ENCODE peak calls at places on chromosome 7, in five cellular contexts. D is heart right ventricle, S is AG04449, X is A549, K is esophagus muscularis mucosa. C is an unnamed sample.

GRCh38 chr7:41292457-41292856 is 410.4 kb downstream of the INHBA start:
- DNase-seq in X (no peak), K (no peak), S (no peak), D (no peak), C (no peak)

GRCh38 chr7:1558181-1558811 is 2.3 kb upstream of the TMEM184A start:
- DNase-seq in X (no peak), D (no peak), S (no peak), K (no peak), C (peak)

GRCh38 chr7:51019891-51020855 is 237.5 kb upstream of the GRB10 start:
- DNase-seq in D (no peak), K (no peak), X (no peak), S (no peak), C (no peak)

GRCh38 chr7:5523052-5523711 is 99.5 kb upstream of the TNRC18 start:
- DNase-seq in K (no peak), S (no peak), D (no peak), X (no peak), C (peak)

GRCh38 chr7:103680161-103681144 is 234.4 kb upstream of the SLC26A5 start:
- DNase-seq in X (no peak), S (no peak), K (no peak), D (no peak), C (peak)

GRCh38 chr7:111414374-111414773 is 147.9 kb downstream of the IMMP2L start:
- DNase-seq in D (no peak), X (no peak), K (no peak), S (no peak), C (no peak)

GRCh38 chr7:73645643-73646182 is 21.4 kb upstream of the MLXIPL start:
- DNase-seq in S (no peak), X (no peak), K (no peak), D (no peak), C (no peak)

GRCh38 chr7:153840861-153841260 is 211.3 kb upstream of the DPP6 start:
- DNase-seq in X (no peak), D (no peak), S (no peak), K (no peak), C (no peak)

GRCh38 chr7:21960922-21961321 is 15.2 kb upstream of the CDCA7L start:
- DNase-seq in X (no peak), S (peak), K (peak), D (no peak), C (no peak)

GRCh38 chr7:137946015-137946414 is 55.9 kb downstream of the CREB3L2 start:
- DNase-seq in X (no peak), S (no peak), D (no peak), K (no peak), C (no peak)

GRCh38 chr7:112398534-112398933 is 51.7 kb upstream of the IFRD1 start:
- DNase-seq in D (no peak), X (no peak), K (no peak), S (no peak), C (no peak)

GRCh38 chr7:75876126-75876881 is 2.5 kb upstream of the RHBDD2 start:
- DNase-seq in D (no peak), S (no peak), X (no peak), K (no peak), C (no peak)

GRCh38 chr7:29113384-29114102 is 32.8 kb downstream of the CPVL start:
- DNase-seq in S (no peak), D (no peak), X (peak), K (no peak), C (peak)

GRCh38 chr7:46173526-46174191 is 252.6 kb upstream of the IGFBP3 start:
- DNase-seq in D (peak), S (no peak), X (no peak), K (peak), C (peak)

GRCh38 chr7:150368884-150369739 is 490 bp downstream of the REPIN1 start:
- DNase-seq in D (peak), K (peak), X (peak), S (no peak), C (peak)

GRCh38 chr7:2441430-2442058 is 34.7 kb downstream of the GRIFIN start:
- DNase-seq in X (no peak), D (no peak), K (no peak), S (no peak), C (no peak)

GRCh38 chr7:132939495-132939894 is 142.4 kb downstream of the CHCHD3 start:
- DNase-seq in K (no peak), X (no peak), D (no peak), S (no peak), C (no peak)

GRCh38 chr7:220151-220841 is 27.9 kb downstream of the FAM20C start:
- DNase-seq in K (no peak), D (no peak), S (no peak), X (no peak), C (peak)

GRCh38 chr7:4951903-4952636 is 6.9 kb downstream of the MMD2 start:
- DNase-seq in D (no peak), X (no peak), K (no peak), S (no peak), C (peak)

GRCh38 chr7:93232673-93233018 is 480 bp downstream of the VPS50 start:
- DNase-seq in X (peak), S (no peak), D (no peak), K (no peak), C (no peak)

GRCh38 chr7:67947191-67947590 is 950.6 kb downstream of the TYW1 start:
- DNase-seq in D (no peak), X (no peak), K (no peak), S (no peak), C (no peak)

GRCh38 chr7:131293018-131293417 is 34.7 kb upstream of the MKLN1 start:
- DNase-seq in X (no peak), K (no peak), S (peak), D (peak), C (no peak)

GRCh38 chr7:80066646-80067045 is 68.0 kb upstream of the GNAI1 start:
- DNase-seq in D (no peak), S (no peak), K (no peak), X (no peak), C (no peak)

GRCh38 chr7:151923097-151923876 is 33.0 kb upstream of the GALNTL5 start:
- DNase-seq in K (no peak), S (no peak), X (no peak), D (peak), C (no peak)

GRCh38 chr7:831596-832291 is 532 bp upstream of the SUN1 start:
- DNase-seq in D (no peak), X (peak), K (no peak), S (peak), C (peak)

GRCh38 chr7:29841926-29842671 is 35.8 kb downstream of the WIPF3 start:
- DNase-seq in X (no peak), S (no peak), D (no peak), K (peak), C (no peak)

GRCh38 chr7:28958946-28959417 is 852 bp upstream of the TRIL start:
- DNase-seq in D (no peak), X (no peak), S (no peak), K (peak), C (no peak)

GRCh38 chr7:98196706-98197605 is 14.3 kb upstream of the BHLHA15 start:
- DNase-seq in S (no peak), K (no peak), X (no peak), D (no peak), C (no peak)

GRCh38 chr7:100892364-100893317 is 3.0 kb downstream of the ACHE start:
- DNase-seq in X (no peak), D (no peak), K (no peak), S (no peak), C (no peak)

GRCh38 chr7:1053002-1053411 is 8.7 kb downstream of the GPR146 start:
- DNase-seq in D (peak), K (no peak), S (no peak), X (no peak), C (no peak)

DNA sequence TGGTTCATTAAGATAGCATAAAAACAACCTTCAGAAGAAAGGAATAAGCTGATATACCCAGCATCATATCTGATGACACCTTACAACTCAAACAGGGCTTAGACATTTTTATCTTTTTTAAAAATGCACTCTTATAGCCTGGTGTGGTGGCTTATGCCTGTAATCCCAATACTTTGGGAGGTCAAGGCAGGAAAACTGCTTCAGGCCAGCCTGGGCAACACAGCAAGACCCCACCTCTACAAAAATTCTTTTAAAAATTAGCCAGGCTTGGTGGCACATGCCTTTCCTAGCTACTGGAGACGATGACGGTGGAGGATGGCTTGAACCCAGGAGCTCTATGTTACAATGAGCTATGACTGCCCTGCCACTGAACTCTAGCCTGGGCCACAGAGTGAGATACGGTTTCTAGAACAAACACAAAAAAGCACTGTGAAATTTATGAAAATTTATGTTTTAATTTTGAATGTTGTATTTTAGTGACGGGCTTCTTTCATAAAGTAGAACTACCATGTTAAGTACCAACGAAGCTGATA is 12.3 kb upstream of the KMT2E start:
- DNase-seq in S (no peak), D (no peak), X (no peak), K (no peak), C (no peak)
- H3K4me3 ChIP-seq in S (no peak), D (no peak), X (no peak), K (no peak), C (no peak)

GRCh38 chr7:155802906-155803417 is 9.3 kb downstream of the SHH start:
- DNase-seq in S (no peak), K (no peak), D (no peak), X (no peak), C (no peak)

GRCh38 chr7:155804897-155805825 is 7.1 kb downstream of the SHH start:
- DNase-seq in D (no peak), K (no peak), X (peak), S (no peak), C (peak)

GRCh38 chr7:155803418-155804376 is 8.6 kb downstream of the SHH start:
- DNase-seq in K (no peak), S (no peak), X (no peak), D (no peak), C (no peak)

GRCh38 chr7:155805826-155806095 is 6.5 kb downstream of the SHH start:
- DNase-seq in D (no peak), X (no peak), S (no peak), K (no peak), C (no peak)

GRCh38 chr7:155804431-155804831 is 7.8 kb downstream of the SHH start:
- DNase-seq in D (no peak), X (no peak), S (no peak), K (no peak), C (no peak)
- H3K4me3 ChIP-seq in D (no peak), X (peak), S (no peak), K (peak), C (peak)

GRCh38 chr7:7157887-7158271 is 24.5 kb upstream of the C1GALT1 start:
- DNase-seq in K (no peak), X (no peak), S (no peak), D (no peak), C (no peak)

GRCh38 chr7:7159063-7159645 is 23.2 kb upstream of the C1GALT1 start:
- DNase-seq in K (no peak), D (no peak), X (no peak), S (no peak), C (no peak)

GRCh38 chr7:7156663-7157062 is 25.7 kb upstream of the C1GALT1 start:
- DNase-seq in D (no peak), K (no peak), X (no peak), S (no peak), C (no peak)

GRCh38 chr7:7152315-7152714 is 30.0 kb upstream of the C1GALT1 start:
- DNase-seq in X (no peak), S (no peak), K (no peak), D (no peak), C (no peak)

GRCh38 chr7:7157177-7157886 is 25.0 kb upstream of the C1GALT1 start:
- DNase-seq in D (no peak), X (no peak), S (peak), K (no peak), C (peak)
- H3K4me3 ChIP-seq in D (no peak), X (no peak), S (peak), K (no peak), C (no peak)

GRCh38 chr7:108007280-108007679 is 4.3 kb upstream of the LAMB1 start:
- DNase-seq in K (no peak), D (no peak), S (no peak), X (no peak), C (peak)

GRCh38 chr7:108001759-108002725 is 919 bp downstream of the LAMB1 start:
- DNase-seq in D (no peak), S (no peak), K (no peak), X (no peak), C (peak)

GRCh38 chr7:108002726-108003590 is at the start of gene LAMB1:
- DNase-seq in X (peak), S (no peak), K (no peak), D (peak), C (peak)

GRCh38 chr7:108003591-108003935 is 602 bp upstream of the LAMB1 start:
- DNase-seq in X (no peak), S (no peak), K (no peak), D (no peak), C (no peak)

DNA sequence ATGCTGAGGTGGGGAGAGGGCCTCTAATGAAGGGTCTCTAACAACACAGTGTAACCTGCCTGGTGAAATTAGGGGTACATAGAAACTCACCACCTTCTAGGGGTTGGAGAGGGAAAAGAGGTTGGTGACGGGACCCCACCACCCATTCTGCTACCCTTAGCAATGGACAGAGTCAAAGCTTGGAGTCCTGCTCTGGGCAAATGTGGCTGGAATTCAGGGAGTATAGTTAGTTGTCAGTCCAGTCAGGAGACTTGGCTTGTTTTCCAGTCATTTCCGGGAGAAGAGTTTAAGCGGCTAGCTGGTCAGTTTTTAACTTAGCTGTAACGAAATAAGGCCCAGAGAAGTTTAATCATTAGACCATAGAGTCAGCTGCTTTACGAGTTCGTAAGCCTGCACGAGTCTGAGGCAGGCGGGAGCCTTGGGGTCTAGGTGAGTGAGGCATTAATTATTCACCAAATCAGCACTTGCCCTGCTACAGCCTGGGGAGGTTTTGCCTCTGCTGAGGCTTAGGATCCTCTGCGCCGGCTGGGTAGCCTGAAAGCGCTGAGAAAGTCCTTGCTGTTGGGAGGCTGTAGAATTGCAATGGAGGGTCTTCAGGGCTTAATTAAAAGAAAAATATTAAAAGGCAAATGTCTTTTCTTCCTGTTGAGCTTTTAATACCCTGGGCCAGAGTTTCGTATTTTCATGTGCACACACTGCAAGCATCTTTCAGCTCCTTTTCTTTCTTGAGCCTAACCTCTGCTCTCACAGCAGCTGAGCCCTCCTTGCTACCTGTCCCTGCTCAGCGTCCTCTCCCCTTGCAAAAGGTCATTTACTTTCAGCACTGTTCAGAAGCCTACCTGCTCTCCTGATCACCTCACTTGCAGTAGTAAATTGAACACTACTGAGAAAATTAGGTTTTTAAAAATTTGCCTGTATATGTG is 1.5 kb upstream of the LAMB1 start:
- DNase-seq in S (no peak), X (peak), K (no peak), D (peak), C (peak)
- H3K4me3 ChIP-seq in S (no peak), X (peak), K (no peak), D (no peak), C (no peak)

GRCh38 chr7:116526897-116527296 is 2.1 kb downstream of the CAV1 start:
- DNase-seq in S (no peak), K (no peak), X (no peak), D (no peak), C (no peak)
- H3K4me3 ChIP-seq in S (peak), K (peak), X (peak), D (peak), C (no peak)

GRCh38 chr7:155214328-155214986 is 83.2 kb upstream of the INSIG1 start:
- DNase-seq in X (no peak), K (no peak), S (no peak), D (no peak), C (no peak)
- H3K4me3 ChIP-seq in X (no peak), K (peak), S (peak), D (no peak), C (no peak)

GRCh38 chr7:95595825-95596182 is 512 bp downstream of the PDK4 start:
- DNase-seq in K (no peak), S (no peak), D (no peak), X (peak), C (peak)

GRCh38 chr7:95596183-95597135 is at the start of gene PDK4:
- DNase-seq in X (peak), S (no peak), D (peak), K (peak), C (peak)

GRCh38 chr7:95592570-95592969 is 3.7 kb downstream of the PDK4 start:
- DNase-seq in X (no peak), K (no peak), D (no peak), S (no peak), C (no peak)

GRCh38 chr7:95593343-95593742 is 3.0 kb downstream of the PDK4 start:
- DNase-seq in D (no peak), X (no peak), K (no peak), S (no peak), C (no peak)

GRCh38 chr7:95594185-95594584 is 2.1 kb downstream of the PDK4 start:
- DNase-seq in S (no peak), D (no peak), K (no peak), X (no peak), C (no peak)
- H3K4me3 ChIP-seq in S (no peak), D (peak), K (peak), X (peak), C (no peak)

C was measured in cardiac muscle cell.